ENCODE peak calls at places on chromosomes 3 and 15, in five cellular contexts. J, M, G, Z and I are unnamed samples. For H3K4me1, the result is how much of the 10 kb centered on the place peaks cover.

GRCh38 chr3:190319660-190320059 is 2.6 kb downstream of the CLDN1 start:
- DNase-seq in J (no peak), M (no peak), G (no peak), Z (no peak), I (no peak)

GRCh38 chr15:53962646-53963561 is 15.3 kb upstream of the UNC13C start:
- DNase-seq in J (peak), M (peak), G (peak), Z (no peak), I (no peak)

GRCh38 chr3:30344288-30344687 is 262.1 kb upstream of the TGFBR2 start:
- DNase-seq in J (peak), M (no peak), G (peak), Z (no peak), I (no peak)

GRCh38 chr15:65870889-65871533 is 1.7 kb downstream of the RAB11A start:
- DNase-seq in J (peak), M (peak), G (no peak), Z (no peak), I (no peak)

GRCh38 chr15:65363306-65363705 is 14.5 kb downstream of the IGDCC3 start:
- DNase-seq in J (no peak), M (no peak), G (no peak), Z (no peak), I (no peak)

GRCh38 chr3:125194849-125195601 is 17.5 kb downstream of the SLC12A8 start:
- DNase-seq in J (no peak), M (no peak), G (no peak), Z (no peak), I (no peak)

GRCh38 chr3:34263014-34263714 is 464.7 kb downstream of the PDCD6IP start:
- DNase-seq in J (no peak), M (no peak), G (peak), Z (no peak), I (no peak)

GRCh38 chr3:72097053-72097452 is 312.1 kb upstream of the PROK2 start:
- DNase-seq in J (no peak), M (no peak), G (no peak), Z (no peak), I (no peak)

GRCh38 chr3:43748179-43748578 is 57.4 kb downstream of the ABHD5 start:
- DNase-seq in J (peak), M (no peak), G (no peak), Z (no peak), I (no peak)

GRCh38 chr3:79383402-79384012 is 384.3 kb downstream of the ROBO1 start:
- DNase-seq in J (no peak), M (no peak), G (no peak), Z (no peak), I (no peak)

GRCh38 chr3:59775106-59775505 is 725.3 kb upstream of the CFAP20DC start:
- DNase-seq in J (no peak), M (no peak), G (peak), Z (no peak), I (no peak)

GRCh38 chr15:51869074-51869425 is 39.6 kb downstream of the TMOD3 start:
- DNase-seq in J (peak), M (no peak), G (no peak), Z (no peak), I (no peak)

GRCh38 chr3:193680220-193680619 is 87.2 kb downstream of the OPA1 start:
- DNase-seq in J (no peak), M (no peak), G (no peak), Z (no peak), I (no peak)

GRCh38 chr15:58575045-58575786 is 143.4 kb downstream of the LIPC start:
- DNase-seq in J (no peak), M (no peak), G (no peak), Z (no peak), I (no peak)

GRCh38 chr3:9715127-9715526 is 11.5 kb downstream of the CPNE9 start:
- DNase-seq in J (no peak), M (peak), G (no peak), Z (no peak), I (no peak)

GRCh38 chr15:69357773-69358765 is 56.1 kb upstream of the KIF23 start:
- DNase-seq in J (no peak), M (no peak), G (peak), Z (no peak), I (no peak)

GRCh38 chr3:169390741-169391300 is 272.7 kb downstream of the MECOM start:
- DNase-seq in J (no peak), M (no peak), G (peak), Z (no peak), I (no peak)

GRCh38 chr3:129961142-129961541 is 13.4 kb upstream of the TRH start:
- DNase-seq in J (no peak), M (no peak), G (no peak), Z (no peak), I (no peak)

GRCh38 chr15:38941399-38941953 is 376.9 kb upstream of the RASGRP1 start:
- DNase-seq in J (no peak), M (no peak), G (peak), Z (no peak), I (no peak)

GRCh38 chr3:150787741-150788370 is 24.9 kb upstream of the SIAH2 start:
- DNase-seq in J (peak), M (peak), G (peak), Z (peak), I (peak)

GRCh38 chr3:25455316-25456232 is 27.5 kb downstream of the RARB start:
- DNase-seq in J (no peak), M (no peak), G (no peak), Z (peak), I (no peak)

GRCh38 chr15:32687556-32687955 is 30.2 kb upstream of the GREM1 start:
- DNase-seq in J (peak), M (no peak), G (no peak), Z (no peak), I (no peak)

GRCh38 chr15:35937380-35937779 is 391.4 kb upstream of the DPH6 start:
- DNase-seq in J (no peak), M (no peak), G (no peak), Z (no peak), I (no peak)

GRCh38 chr15:99010743-99011142 is 3.2 kb upstream of the PGPEP1L start:
- DNase-seq in J (no peak), M (no peak), G (no peak), Z (no peak), I (no peak)

GRCh38 chr3:196941846-196942225 is 492 bp downstream of the NCBP2 start:
- DNase-seq in J (no peak), M (peak), G (peak), Z (peak), I (peak)

DNA sequence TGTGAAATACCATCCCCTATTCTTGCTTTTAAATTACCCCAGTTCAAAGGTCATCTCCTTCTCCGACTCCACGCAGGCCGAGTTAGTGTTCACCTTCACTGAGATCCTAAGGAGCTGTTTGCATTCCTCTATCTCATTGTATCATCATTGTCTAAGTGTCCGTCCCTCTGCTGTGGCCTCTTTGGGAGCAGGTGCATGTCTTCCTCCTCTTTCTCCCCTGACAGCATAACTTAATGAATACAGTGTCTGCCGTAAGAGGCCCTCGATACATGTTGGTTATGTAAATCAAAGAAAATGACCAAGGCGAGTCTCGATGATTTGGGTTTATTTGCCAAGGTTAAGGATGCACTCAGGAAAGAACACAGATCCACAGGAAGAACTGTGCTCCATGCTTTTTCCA is 4.9 kb upstream of the PPP1R2 start:
- DNase-seq in J (no peak), M (no peak), G (no peak), Z (no peak), I (no peak)
- H3K4me3 ChIP-seq in J (no peak), M (no peak), G (no peak), Z (no peak), I (no peak)

DNA sequence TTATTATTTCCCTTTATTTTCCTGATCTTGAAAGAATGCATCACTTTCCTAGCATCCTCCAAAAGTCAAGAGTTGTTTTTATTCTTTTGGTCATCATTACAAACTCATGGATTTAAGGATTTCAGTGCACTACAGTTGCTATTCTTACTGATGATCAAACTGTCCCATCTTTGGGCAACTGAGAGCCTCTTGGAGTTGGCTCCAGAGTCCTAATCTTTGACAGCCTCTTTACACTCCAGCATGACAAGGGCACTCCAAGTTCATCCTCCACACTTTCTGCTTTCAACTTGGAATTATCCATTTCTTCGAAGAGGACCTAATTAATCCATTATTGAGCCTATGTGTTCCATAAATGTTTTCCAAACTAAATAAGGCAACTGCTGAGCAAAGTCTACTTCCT is 5.7 kb downstream of the UACA start:
- DNase-seq in J (no peak), M (no peak), G (peak), Z (no peak), I (no peak)
- H3K4me1 ChIP-seq in J (under half), M (under half), G (half or more), Z (half or more), I (under half)

DNA sequence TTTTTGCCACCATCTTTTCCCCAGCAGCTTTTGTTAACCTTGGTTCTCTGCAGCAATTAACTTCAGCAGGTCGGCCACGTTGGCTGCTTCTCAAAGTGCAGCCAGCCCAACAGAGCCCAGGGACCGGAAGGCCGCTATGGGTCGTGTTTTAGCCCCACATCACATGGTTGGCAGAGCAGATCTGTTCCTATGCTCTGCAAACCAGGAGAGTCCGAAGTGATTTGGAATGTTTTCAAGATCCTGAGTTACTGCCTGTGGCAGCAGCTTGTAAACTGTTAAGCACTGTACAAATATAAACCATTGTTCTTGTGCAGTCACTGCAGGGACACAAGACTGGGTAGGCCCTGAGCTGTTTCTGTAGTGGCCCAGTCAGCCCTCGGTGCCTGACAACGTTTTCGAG is 69.6 kb upstream of the MYZAP start:
- DNase-seq in J (no peak), M (no peak), G (no peak), Z (peak), I (no peak)
- H3K27ac ChIP-seq in J (no peak), M (no peak), G (peak), Z (peak), I (no peak)

DNA sequence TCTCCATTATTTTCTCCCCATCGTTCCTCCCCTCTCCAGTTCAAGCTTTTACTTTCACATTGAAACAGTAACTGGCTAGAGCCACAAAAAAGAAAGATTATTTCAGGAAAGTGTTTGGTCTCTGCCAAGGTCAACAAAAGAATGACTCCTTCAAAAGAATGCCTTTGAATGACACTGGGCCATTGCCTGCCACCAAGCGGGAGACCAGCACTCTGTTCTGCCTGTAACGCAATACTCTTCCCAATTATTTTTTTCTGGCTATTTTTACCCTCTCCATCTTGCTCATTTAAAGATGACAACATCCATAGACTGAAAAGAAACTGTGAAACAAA is 37.3 kb downstream of the EHHADH start:
- DNase-seq in J (no peak), M (no peak), G (peak), Z (peak), I (no peak)
- H3K4me3 ChIP-seq in J (no peak), M (no peak), G (no peak), Z (no peak), I (no peak)